ENCODE peak calls at places on chromosomes 2 and 18, in six cellular contexts. One of them, this sample, is unnamed.

GRCh38 chr2:9768388-9768787 is 74.9 kb upstream of the TAF1B start:
- DNase-seq in amniotic epithelial cell: peak; percentile 40
- DNase-seq in HTR-8/SVneo: no peak
- DNase-seq in fibroblast of mammary gland: no peak
- DNase-seq in astrocyte of the spinal cord: no peak
- DNase-seq in ovary: no peak
- DNase-seq in this sample: no peak

GRCh38 chr2:72965770-72966430 is 48.6 kb downstream of the EMX1 start:
- DNase-seq in amniotic epithelial cell: peak; percentile 55
- DNase-seq in HTR-8/SVneo: no peak
- DNase-seq in fibroblast of mammary gland: no peak
- DNase-seq in astrocyte of the spinal cord: no peak
- DNase-seq in ovary: no peak
- DNase-seq in this sample: no peak

GRCh38 chr2:165952600-165953210 is 871 bp downstream of the TTC21B start:
- DNase-seq in amniotic epithelial cell: peak; percentile 21
- DNase-seq in HTR-8/SVneo: no peak
- DNase-seq in fibroblast of mammary gland: peak; percentile 14
- DNase-seq in astrocyte of the spinal cord: peak; percentile 27
- DNase-seq in ovary: no peak
- DNase-seq in this sample: peak; percentile 14

GRCh38 chr2:239164281-239164871 is 236.4 kb downstream of the HDAC4 start:
- DNase-seq in amniotic epithelial cell: peak; percentile 19
- DNase-seq in HTR-8/SVneo: no peak
- DNase-seq in fibroblast of mammary gland: no peak
- DNase-seq in astrocyte of the spinal cord: no peak
- DNase-seq in ovary: no peak
- DNase-seq in this sample: no peak

GRCh38 chr18:63850010-63850409 is 37.5 kb upstream of the SERPINB2 start:
- DNase-seq in amniotic epithelial cell: peak; percentile 38
- DNase-seq in HTR-8/SVneo: peak; percentile 17
- DNase-seq in fibroblast of mammary gland: peak; percentile 51
- DNase-seq in astrocyte of the spinal cord: no peak
- DNase-seq in ovary: no peak
- DNase-seq in this sample: peak; percentile 48

GRCh38 chr2:675982-676646 is 1.1 kb downstream of the TMEM18 start:
- DNase-seq in amniotic epithelial cell: peak; percentile 94
- DNase-seq in HTR-8/SVneo: peak; percentile 51
- DNase-seq in fibroblast of mammary gland: peak; percentile 95
- DNase-seq in astrocyte of the spinal cord: peak; percentile 86
- DNase-seq in ovary: peak; percentile 64
- DNase-seq in this sample: peak; percentile 71

GRCh38 chr2:177666408-177666807 is 273.8 kb downstream of the AGPS start:
- DNase-seq in amniotic epithelial cell: peak; percentile 76
- DNase-seq in HTR-8/SVneo: no peak
- DNase-seq in fibroblast of mammary gland: peak; percentile 23
- DNase-seq in astrocyte of the spinal cord: peak; percentile 35
- DNase-seq in ovary: no peak
- DNase-seq in this sample: peak; percentile 46

GRCh38 chr2:189613077-189613636 is 32.6 kb upstream of the SLC40A1 start:
- DNase-seq in amniotic epithelial cell: peak; percentile 100
- DNase-seq in HTR-8/SVneo: peak; percentile 60
- DNase-seq in fibroblast of mammary gland: peak; percentile 88
- DNase-seq in astrocyte of the spinal cord: peak; percentile 63
- DNase-seq in ovary: peak; percentile 50
- DNase-seq in this sample: no peak

GRCh38 chr2:238240761-238241711 is 1.2 kb upstream of the HES6 start:
- DNase-seq in amniotic epithelial cell: no peak
- DNase-seq in HTR-8/SVneo: peak; percentile 50
- DNase-seq in fibroblast of mammary gland: peak; percentile 12
- DNase-seq in astrocyte of the spinal cord: peak; percentile 44
- DNase-seq in ovary: peak; percentile 47
- DNase-seq in this sample: no peak

GRCh38 chr2:230865766-230866703 is 1.3 kb downstream of the ITM2C start:
- DNase-seq in amniotic epithelial cell: no peak
- DNase-seq in HTR-8/SVneo: no peak
- DNase-seq in fibroblast of mammary gland: no peak
- DNase-seq in astrocyte of the spinal cord: peak; percentile 22
- DNase-seq in ovary: no peak
- DNase-seq in this sample: no peak

GRCh38 chr2:213834331-213834730 is 550.1 kb downstream of the SPAG16 start:
- DNase-seq in amniotic epithelial cell: peak; percentile 14
- DNase-seq in HTR-8/SVneo: peak; percentile 34
- DNase-seq in fibroblast of mammary gland: peak; percentile 95
- DNase-seq in astrocyte of the spinal cord: peak; percentile 79
- DNase-seq in ovary: no peak
- DNase-seq in this sample: peak; percentile 39

GRCh38 chr2:229610359-229610758 is 104.0 kb downstream of the DNER start:
- DNase-seq in amniotic epithelial cell: peak; percentile 48
- DNase-seq in HTR-8/SVneo: peak; percentile 45
- DNase-seq in fibroblast of mammary gland: peak; percentile 57
- DNase-seq in astrocyte of the spinal cord: peak; percentile 99
- DNase-seq in ovary: no peak
- DNase-seq in this sample: no peak

GRCh38 chr2:237440819-237441281 is 26.9 kb upstream of the COL6A3 start:
- DNase-seq in amniotic epithelial cell: no peak
- DNase-seq in HTR-8/SVneo: no peak
- DNase-seq in fibroblast of mammary gland: peak; percentile 64
- DNase-seq in astrocyte of the spinal cord: no peak
- DNase-seq in ovary: no peak
- DNase-seq in this sample: no peak

GRCh38 chr2:151422917-151423439 is 13.3 kb downstream of the RIF1 start:
- DNase-seq in amniotic epithelial cell: no peak
- DNase-seq in HTR-8/SVneo: no peak
- DNase-seq in fibroblast of mammary gland: no peak
- DNase-seq in astrocyte of the spinal cord: no peak
- DNase-seq in ovary: no peak
- DNase-seq in this sample: no peak

GRCh38 chr2:9311488-9311887 is 104.9 kb downstream of the ASAP2 start:
- DNase-seq in amniotic epithelial cell: peak; percentile 88
- DNase-seq in HTR-8/SVneo: peak; percentile 37
- DNase-seq in fibroblast of mammary gland: peak; percentile 90
- DNase-seq in astrocyte of the spinal cord: peak; percentile 84
- DNase-seq in ovary: no peak
- DNase-seq in this sample: peak; percentile 57

This sample was measured in foreskin melanocyte.